ENCODE peak calls at places on chromosomes 6 and 20, in six cellular contexts. A is IMR-90, N is H9, Q is mesendoderm, H is neuronal stem cell, U is H1. C is an unnamed sample.

GRCh38 chr20:63321148-63321831 is 28.3 kb downstream of the COL20A1 start:
- DNase-seq in A (peak), H (no peak), N (no peak), U (no peak), Q (no peak), C (no peak)

GRCh38 chr6:43679057-43679456 is 8.5 kb downstream of the MRPS18A start:
- DNase-seq in H (no peak), A (no peak), U (no peak), N (no peak), Q (no peak), C (no peak)

GRCh38 chr6:1986454-1987243 is 258.8 kb downstream of the GMDS start:
- DNase-seq in N (no peak), A (peak), Q (no peak), U (no peak), H (no peak), C (no peak)

GRCh38 chr20:62402456-62402855 is 4.6 kb downstream of the CABLES2 start:
- DNase-seq in Q (no peak), A (no peak), U (no peak), N (no peak), H (no peak), C (no peak)

GRCh38 chr20:17655865-17656489 is 26.1 kb downstream of the RRBP1 start:
- DNase-seq in H (no peak), Q (peak), N (peak), U (no peak), A (peak), C (peak)

GRCh38 chr6:149483302-149483701 is 1.5 kb downstream of the ZC3H12D start:
- DNase-seq in A (no peak), Q (no peak), H (no peak), N (no peak), U (no peak), C (no peak)

GRCh38 chr20:48639899-48640298 is 187.9 kb downstream of the PREX1 start:
- DNase-seq in U (no peak), A (no peak), H (no peak), N (no peak), Q (no peak), C (no peak)

GRCh38 chr6:161414800-161415199 is 140.9 kb upstream of the AGPAT4 start:
- DNase-seq in N (no peak), H (no peak), U (no peak), Q (no peak), A (no peak), C (no peak)

GRCh38 chr6:150417899-150418824 is 49.4 kb downstream of the IYD start:
- DNase-seq in U (no peak), Q (peak), N (no peak), H (peak), A (peak), C (peak)

GRCh38 chr6:159823953-159824352 is 23.9 kb downstream of the PNLDC1 start:
- DNase-seq in H (no peak), Q (no peak), U (no peak), A (no peak), N (no peak), C (no peak)

GRCh38 chr6:159828074-159828473 is 28.0 kb downstream of the PNLDC1 start:
- DNase-seq in N (no peak), Q (no peak), H (no peak), U (no peak), A (peak), C (no peak)

GRCh38 chr6:159826968-159827647 is 27.0 kb downstream of the PNLDC1 start:
- DNase-seq in U (no peak), A (no peak), H (no peak), N (no peak), Q (no peak), C (no peak)

GRCh38 chr6:159829515-159829914 is 29.4 kb downstream of the PNLDC1 start:
- DNase-seq in Q (no peak), H (no peak), A (peak), N (no peak), U (no peak), C (no peak)

DNA sequence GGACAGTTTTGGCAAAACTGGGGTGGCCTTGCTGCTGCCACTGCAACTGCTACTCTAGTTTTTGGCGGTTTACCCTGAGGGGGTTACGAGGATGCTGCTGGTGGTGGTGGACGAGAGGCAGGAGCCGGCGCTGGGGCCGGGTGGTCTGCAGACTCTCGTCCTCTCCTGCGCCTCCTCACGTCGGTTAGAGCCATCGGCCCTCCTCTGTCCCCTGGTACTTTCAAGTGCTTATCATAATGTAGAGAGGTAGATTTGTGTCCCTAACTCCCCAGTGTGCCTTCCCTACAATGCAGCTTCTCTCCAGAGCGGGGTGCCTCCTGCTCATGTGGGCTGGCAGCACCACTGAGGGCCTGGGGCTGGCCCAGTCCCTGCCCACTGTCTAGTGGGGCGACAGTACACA is 25.9 kb downstream of the PNLDC1 start:
- DNase-seq in Q (no peak), A (no peak), U (no peak), N (no peak), H (no peak), C (no peak)
- H4K8ac ChIP-seq in Q (no peak), A (no peak), U (no peak), N (no peak), H (no peak), C (no peak)

GRCh38 chr6:158337332-158337731 is 25.1 kb downstream of the TULP4 start:
- DNase-seq in A (no peak), N (no peak), U (no peak), Q (no peak), H (no peak), C (no peak)
- H4K8ac ChIP-seq in A (no peak), N (no peak), U (no peak), Q (no peak), H (no peak), C (no peak)

GRCh38 chr6:33769248-33769821 is 19.6 kb downstream of the LEMD2 start:
- DNase-seq in U (no peak), A (no peak), N (no peak), H (no peak), Q (no peak), C (no peak)

GRCh38 chr6:33768644-33769120 is 20.2 kb downstream of the LEMD2 start:
- DNase-seq in U (peak), H (peak), Q (peak), A (peak), N (peak), C (peak)

GRCh38 chr6:33770833-33771341 is 18.0 kb downstream of the LEMD2 start:
- DNase-seq in Q (no peak), H (no peak), A (no peak), N (no peak), U (no peak), C (no peak)

GRCh38 chr6:33771342-33772113 is 17.4 kb downstream of the LEMD2 start:
- DNase-seq in N (peak), U (peak), A (peak), H (peak), Q (peak), C (peak)

GRCh38 chr6:33770116-33770832 is 18.7 kb downstream of the LEMD2 start:
- DNase-seq in H (no peak), U (peak), A (no peak), N (no peak), Q (no peak), C (no peak)
- H4K8ac ChIP-seq in H (no peak), U (peak), A (peak), N (no peak), Q (peak), C (peak)

GRCh38 chr20:52291109-52291508 is 99.5 kb upstream of the ZFP64 start:
- DNase-seq in Q (no peak), A (no peak), N (no peak), H (peak), U (no peak), C (no peak)
- H4K8ac ChIP-seq in Q (no peak), A (no peak), N (no peak), H (no peak), U (no peak), C (no peak)

DNA sequence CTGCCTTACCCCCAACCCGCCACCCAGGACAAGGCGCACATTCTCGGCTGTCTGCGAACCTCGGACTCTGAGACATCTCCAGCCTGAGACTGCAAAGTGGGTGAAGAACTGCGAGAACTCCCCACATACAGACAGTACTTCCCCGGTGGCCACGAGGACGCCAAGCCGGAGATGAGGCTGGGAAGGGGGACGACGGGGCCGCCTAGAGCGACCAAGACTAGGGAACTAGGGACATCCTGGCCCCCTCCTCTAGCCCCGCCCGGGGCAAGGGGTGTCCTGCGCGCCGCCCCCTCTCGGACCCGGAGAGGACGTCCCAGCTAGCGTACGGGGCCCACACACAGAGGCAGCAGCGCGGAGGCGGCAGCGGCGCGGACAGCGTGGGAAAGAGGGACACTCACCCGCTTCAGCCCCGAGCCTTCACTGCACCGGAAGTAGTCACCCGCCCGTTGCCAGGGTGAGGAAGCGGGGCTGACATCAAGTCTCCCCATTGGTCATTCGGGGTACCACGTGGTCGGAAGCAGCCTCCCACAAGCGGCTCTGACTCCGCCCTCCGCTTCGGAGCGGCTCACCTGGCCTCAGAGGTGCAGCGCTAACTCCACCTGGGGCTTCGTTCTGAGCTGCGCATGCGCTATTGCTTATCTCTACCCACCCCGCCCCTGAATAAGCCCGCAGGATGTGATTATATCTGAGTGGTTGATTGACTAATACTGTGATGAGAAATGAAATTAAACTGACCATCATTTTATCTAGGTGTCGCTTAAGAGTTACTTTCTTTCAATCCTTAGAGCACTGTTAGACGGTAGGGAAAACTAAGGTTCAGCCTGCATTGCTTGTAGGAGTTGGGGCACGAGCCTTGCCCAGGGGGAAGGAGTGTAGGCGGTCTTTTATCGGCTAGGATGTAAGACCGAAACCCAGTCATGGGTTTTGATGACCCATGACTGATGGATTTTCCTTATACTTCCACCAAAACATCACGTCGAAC is at the start of gene TASP1:
- DNase-seq in U (peak), H (peak), Q (peak), N (peak), A (peak), C (peak)
- H4K8ac ChIP-seq in U (no peak), H (peak), Q (no peak), N (no peak), A (peak), C (peak)